ENCODE peak calls at places on chromosomes 3 and 15, in seven cellular contexts. L, P, Y, R, B, J and Z are unnamed samples.

GRCh38 chr3:180306691-180307090 is 270.0 kb upstream of the PEX5L start:
- DNase-seq in B (peak), L (no peak), R (no peak), Y (no peak), J (peak), P (no peak), Z (no peak)

GRCh38 chr3:183774631-183775030 is 50.7 kb downstream of the MAP6D1 start:
- DNase-seq in L (no peak), P (no peak), Y (no peak), J (no peak), R (no peak), B (peak), Z (no peak)

GRCh38 chr3:182668974-182669373 is 124.3 kb upstream of the ATP11B start:
- DNase-seq in P (no peak), B (no peak), R (no peak), J (no peak), Y (no peak), L (no peak), Z (no peak)

GRCh38 chr3:122886251-122886650 is 91.4 kb downstream of the SLC49A4 start:
- DNase-seq in P (no peak), R (no peak), Y (no peak), B (no peak), L (no peak), J (no peak), Z (no peak)

GRCh38 chr15:43165801-43166325 is 19.3 kb upstream of the CCNDBP1 start:
- DNase-seq in P (no peak), B (no peak), Y (no peak), L (no peak), R (no peak), J (no peak), Z (no peak)

GRCh38 chr15:96320703-96321421 is 9.6 kb upstream of the NR2F2 start:
- DNase-seq in R (no peak), L (no peak), Y (no peak), J (no peak), P (no peak), B (no peak), Z (no peak)

GRCh38 chr15:44058126-44058525 is 136.9 kb downstream of the FRMD5 start:
- DNase-seq in Y (peak), B (no peak), P (no peak), J (no peak), L (no peak), R (no peak), Z (no peak)

GRCh38 chr3:47414666-47415587 is 34.1 kb downstream of the PTPN23 start:
- DNase-seq in R (no peak), J (no peak), Y (no peak), B (no peak), P (no peak), L (no peak), Z (no peak)

GRCh38 chr3:9779721-9780450 is 10.1 kb upstream of the CAMK1 start:
- DNase-seq in B (no peak), R (no peak), Y (no peak), J (no peak), P (peak), L (no peak), Z (no peak)

GRCh38 chr15:28947241-28947674 is 61.5 kb downstream of the APBA2 start:
- DNase-seq in B (no peak), Y (no peak), R (no peak), J (no peak), L (no peak), P (no peak), Z (no peak)

GRCh38 chr3:167740961-167741587 is 5.6 kb downstream of the SERPINI1 start:
- DNase-seq in P (peak), R (peak), Y (peak), J (peak), L (peak), B (peak), Z (peak)

GRCh38 chr3:107598926-107599754 is 76.4 kb downstream of the BBX start:
- DNase-seq in P (peak), L (no peak), B (peak), R (peak), J (peak), Y (no peak), Z (peak)

GRCh38 chr3:138547342-138547975 is 46.6 kb downstream of the CEP70 start:
- DNase-seq in Y (no peak), L (no peak), J (peak), P (no peak), R (no peak), B (no peak), Z (no peak)

GRCh38 chr3:159266779-159267178 is 464.9 kb downstream of the MFSD1 start:
- DNase-seq in L (peak), Y (peak), P (peak), J (peak), B (peak), R (peak), Z (peak)

GRCh38 chr3:17771177-17772048 is 29.0 kb upstream of the TBC1D5 start:
- DNase-seq in R (no peak), B (no peak), Y (peak), J (no peak), L (no peak), P (no peak), Z (no peak)

GRCh38 chr3:56704706-56705105 is 21.6 kb upstream of the TASOR start:
- DNase-seq in J (no peak), B (no peak), L (no peak), Y (no peak), R (no peak), P (peak), Z (no peak)

GRCh38 chr15:40943764-40944365 is 9.4 kb upstream of the CHAC1 start:
- DNase-seq in Y (no peak), B (no peak), L (no peak), R (no peak), P (no peak), J (no peak), Z (no peak)

GRCh38 chr15:45129651-45130129 is at the start of the genes DUOX1 and DUOXA1:
- DNase-seq in R (peak), J (no peak), P (no peak), L (peak), Y (peak), B (peak), Z (peak)

GRCh38 chr3:120821426-120821825 is 78.9 kb downstream of the GTF2E1 start:
- DNase-seq in L (no peak), P (no peak), J (peak), B (no peak), Y (no peak), R (no peak), Z (no peak)

GRCh38 chr15:56019060-56019793 is 25.8 kb upstream of the NEDD4 start:
- DNase-seq in J (no peak), P (no peak), R (no peak), L (no peak), Y (no peak), B (no peak), Z (no peak)

GRCh38 chr15:43516801-43517353 is 531 bp upstream of the MAP1A start:
- DNase-seq in P (no peak), L (no peak), R (peak), J (no peak), B (peak), Y (no peak), Z (peak)

GRCh38 chr15:100628746-100629145 is 26.4 kb downstream of the ASB7 start:
- DNase-seq in R (no peak), L (no peak), J (no peak), Y (no peak), B (no peak), P (no peak), Z (no peak)

GRCh38 chr3:69688400-69688799 is 50.9 kb upstream of the MITF start:
- DNase-seq in L (no peak), R (no peak), J (no peak), Y (no peak), B (no peak), P (no peak), Z (no peak)

GRCh38 chr3:159732172-159733111 is 256.2 kb upstream of the IL12A start:
- DNase-seq in J (peak), Y (peak), R (peak), B (peak), L (peak), P (no peak), Z (peak)

GRCh38 chr3:123480428-123480827 is 31.5 kb upstream of the ADCY5 start:
- DNase-seq in B (no peak), P (peak), J (no peak), Y (no peak), R (no peak), L (no peak), Z (no peak)

GRCh38 chr3:176920806-176921205 is 276.5 kb downstream of the TBL1XR1 start:
- DNase-seq in L (no peak), B (no peak), P (no peak), J (peak), Y (no peak), R (no peak), Z (peak)

GRCh38 chr3:156769661-156770654 is 56.2 kb upstream of the LEKR1 start:
- DNase-seq in J (no peak), R (no peak), Y (no peak), L (no peak), P (no peak), B (peak), Z (no peak)

GRCh38 chr3:195095035-195095703 is 175.8 kb downstream of the XXYLT1 start:
- DNase-seq in R (no peak), L (no peak), B (no peak), J (no peak), Y (no peak), P (peak), Z (no peak)

GRCh38 chr15:76945494-76945893 is 13.9 kb downstream of the RCN2 start:
- DNase-seq in R (no peak), L (no peak), P (no peak), J (no peak), Y (no peak), B (no peak), Z (no peak)

GRCh38 chr3:171458056-171458856 is 1.9 kb downstream of the TNIK start:
- DNase-seq in B (peak), R (peak), P (no peak), Y (no peak), J (no peak), L (no peak), Z (no peak)

GRCh38 chr3:42763023-42763422 is 10.0 kb downstream of the CCDC13 start:
- DNase-seq in B (peak), J (no peak), L (no peak), Y (no peak), P (peak), R (no peak), Z (no peak)

GRCh38 chr3:184314363-184314699 is at the start of gene EIF4G1:
- DNase-seq in Y (peak), J (peak), B (peak), P (peak), L (peak), R (peak), Z (peak)

GRCh38 chr3:64836097-64836496 is 148.3 kb upstream of the ADAMTS9 start:
- DNase-seq in R (no peak), J (no peak), B (no peak), Y (no peak), P (no peak), L (no peak), Z (no peak)

GRCh38 chr3:101200461-101200860 is 119.9 kb downstream of the IMPG2 start:
- DNase-seq in R (no peak), J (no peak), B (no peak), L (no peak), P (no peak), Y (no peak), Z (no peak)

GRCh38 chr15:57031605-57032004 is 113.2 kb downstream of the TCF12 start:
- DNase-seq in P (peak), R (peak), L (no peak), J (no peak), B (peak), Y (no peak), Z (peak)
- TF ChIP-seq EZH2phosphoT487 in P (no peak), R (no peak), L (no peak), J (no peak), B (no peak), Y (no peak), Z (no peak)

GRCh38 chr15:85551221-85551832 is 170.9 kb downstream of the AKAP13 start:
- DNase-seq in B (peak), R (no peak), L (no peak), J (no peak), Y (no peak), P (no peak), Z (peak)
- TF ChIP-seq EZH2phosphoT487 in B (no peak), R (no peak), L (no peak), J (no peak), Y (no peak), P (no peak), Z (no peak)

DNA sequence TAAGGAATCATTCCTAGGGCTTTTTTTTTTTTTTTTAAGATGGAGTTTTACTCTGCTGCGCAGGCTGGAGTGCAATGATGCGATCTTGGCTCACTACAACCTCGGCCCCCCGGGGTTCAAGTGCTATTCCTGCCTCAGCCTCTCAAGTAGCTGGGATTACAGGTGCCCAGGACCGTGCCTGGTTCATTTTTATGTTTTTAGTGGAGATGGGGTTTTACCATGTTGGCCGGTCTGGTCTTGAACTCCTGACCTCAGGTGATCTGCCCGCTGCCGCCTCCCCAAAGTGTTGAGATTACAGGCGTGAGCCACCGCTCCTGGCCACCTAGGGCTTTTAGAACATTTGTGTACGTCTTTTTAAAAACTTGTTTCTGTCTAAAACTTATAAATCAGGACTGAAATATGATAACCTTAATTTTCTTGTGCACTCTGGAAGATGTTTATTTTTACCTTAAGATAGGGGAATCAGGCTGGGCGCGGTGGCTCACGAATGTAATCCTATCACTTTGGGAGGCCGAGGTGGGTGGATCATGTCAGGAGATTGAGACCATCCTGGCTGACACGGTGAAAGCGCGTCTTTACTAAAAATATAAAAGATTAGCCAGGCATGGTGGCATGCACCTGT is 21.8 kb downstream of the PIAS1 start:
- DNase-seq in J (no peak), P (no peak), B (no peak), R (no peak), Y (no peak), L (no peak), Z (no peak)
- TF ChIP-seq EZH2phosphoT487 in J (no peak), P (no peak), B (no peak), R (no peak), Y (no peak), L (no peak), Z (no peak)

GRCh38 chr15:89472785-89473256 is 23.6 kb downstream of the RHCG start:
- DNase-seq in B (peak), R (peak), L (peak), J (peak), P (peak), Y (peak), Z (peak)

GRCh38 chr15:89469331-89470107 is 26.9 kb downstream of the RHCG start:
- DNase-seq in J (no peak), L (no peak), B (no peak), Y (no peak), P (no peak), R (peak), Z (no peak)
- TF ChIP-seq EZH2phosphoT487 in J (no peak), L (no peak), B (no peak), Y (no peak), P (no peak), R (no peak), Z (no peak)

GRCh38 chr3:187227658-187228258 is 30.5 kb downstream of the RTP1 start:
- DNase-seq in L (no peak), R (no peak), B (peak), Y (no peak), J (peak), P (no peak), Z (no peak)

GRCh38 chr3:187228740-187229139 is 31.5 kb downstream of the RTP1 start:
- DNase-seq in R (no peak), Y (no peak), J (no peak), P (no peak), B (peak), L (no peak), Z (no peak)

GRCh38 chr3:187222801-187223200 is 25.5 kb downstream of the RTP1 start:
- DNase-seq in B (no peak), L (no peak), P (no peak), J (no peak), Y (no peak), R (no peak), Z (no peak)

DNA sequence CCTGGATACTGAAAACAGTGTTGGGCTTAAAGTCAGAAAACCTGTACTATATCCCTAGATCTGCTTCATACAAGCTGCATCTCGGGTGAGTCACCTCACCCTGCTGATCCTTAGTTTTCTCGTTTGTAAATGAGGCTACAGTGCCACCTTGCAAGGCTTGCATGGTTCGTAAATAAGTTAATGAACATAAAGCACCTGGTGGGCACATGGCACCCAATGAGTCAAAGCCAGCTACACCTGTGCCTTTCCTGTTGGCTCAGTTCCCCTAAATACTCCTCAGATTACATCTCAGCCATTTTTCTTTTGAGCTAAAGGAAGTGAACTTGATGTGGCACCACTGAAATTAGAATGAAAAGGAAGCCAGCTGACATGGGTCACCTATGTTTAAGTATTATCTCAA is 26.5 kb downstream of the RTP1 start:
- DNase-seq in Y (peak), P (peak), R (no peak), L (no peak), J (peak), B (peak), Z (peak)
- TF ChIP-seq EZH2phosphoT487 in Y (no peak), P (no peak), R (no peak), L (no peak), J (no peak), B (no peak), Z (no peak)

GRCh38 chr3:15926866-15927265 is 129.1 kb upstream of the ANKRD28 start:
- DNase-seq in Y (no peak), J (no peak), P (no peak), R (no peak), L (no peak), B (peak), Z (no peak)
- TF ChIP-seq EZH2phosphoT487 in Y (no peak), J (no peak), P (no peak), R (no peak), L (no peak), B (no peak), Z (no peak)